ENCODE peak calls at places on chromosomes 3 and 15, in ten cellular contexts. D is GM20000, A is GM12864, F is brain microvascular endothelial cell, E is NB4, P is cardiac muscle cell, H is AG04450, O is GM06990, Z is GM12865, M is AG09309. I is an unnamed sample.

GRCh38 chr3:47000198-47000815 is 20.8 kb downstream of the NBEAL2 start:
- DNase-seq in D (no peak), A (no peak), F (peak; percentile 13), E (peak; percentile 60), P (no peak), H (no peak), O (no peak), Z (no peak), M (no peak), I (no peak)

GRCh38 chr3:171620825-171621434 is 160.7 kb upstream of the TNIK start:
- DNase-seq in D (no peak), A (no peak), F (peak; percentile 83), E (no peak), P (no peak), H (no peak), O (no peak), Z (no peak), M (peak; percentile 25), I (no peak)

GRCh38 chr3:32421991-32422859 is 30.6 kb downstream of the CMTM7 start:
- DNase-seq in D (no peak), A (no peak), F (peak; percentile 62), E (peak; percentile 70), P (no peak), H (no peak), O (no peak), Z (no peak), M (peak; percentile 52), I (no peak)

GRCh38 chr3:168533600-168533999 is 437.9 kb upstream of the GOLIM4 start:
- DNase-seq in D (no peak), A (no peak), F (no peak), E (no peak), P (no peak), H (no peak), O (no peak), Z (no peak), M (no peak), I (no peak)

GRCh38 chr3:157499342-157499963 is 3.8 kb downstream of the VEPH1 start:
- DNase-seq in D (no peak), A (no peak), F (peak; percentile 18), E (no peak), P (peak; percentile 86), H (no peak), O (no peak), Z (no peak), M (no peak), I (no peak)

GRCh38 chr15:60740787-60741354 is 261.9 kb upstream of the ICE2 start:
- DNase-seq in D (no peak), A (no peak), F (no peak), E (no peak), P (no peak), H (no peak), O (no peak), Z (peak; percentile 17), M (peak; percentile 76), I (no peak)

GRCh38 chr3:33385423-33385822 is 54.8 kb downstream of the UBP1 start:
- DNase-seq in D (no peak), A (no peak), F (no peak), E (peak; percentile 30), P (no peak), H (no peak), O (no peak), Z (no peak), M (no peak), I (no peak)

GRCh38 chr3:143070977-143071551 is 48.5 kb upstream of the CHST2 start:
- DNase-seq in D (no peak), A (no peak), F (peak; percentile 88), E (no peak), P (no peak), H (peak; percentile 46), O (no peak), Z (no peak), M (peak; percentile 90), I (no peak)

GRCh38 chr3:132659370-132660055 is at the start of gene ACAD11:
- DNase-seq in D (peak; percentile 69), A (no peak), F (peak; percentile 71), E (peak; percentile 69), P (peak; percentile 83), H (peak; percentile 15), O (peak; percentile 76), Z (peak; percentile 65), M (peak; percentile 20), I (peak; percentile 71)

GRCh38 chr3:42746455-42747450 is 26.3 kb downstream of the CCDC13 start:
- DNase-seq in D (no peak), A (no peak), F (no peak), E (no peak), P (peak; percentile 41), H (peak; percentile 30), O (no peak), Z (no peak), M (no peak), I (no peak)

GRCh38 chr3:158775801-158776399 is 26.0 kb upstream of the MFSD1 start:
- DNase-seq in D (no peak), A (no peak), F (no peak), E (no peak), P (peak; percentile 8), H (no peak), O (no peak), Z (peak; percentile 12), M (no peak), I (no peak)

GRCh38 chr3:158773166-158773565 is 28.7 kb upstream of the MFSD1 start:
- DNase-seq in D (no peak), A (no peak), F (no peak), E (no peak), P (no peak), H (no peak), O (no peak), Z (no peak), M (no peak), I (no peak)

GRCh38 chr3:158771982-158772381 is 29.9 kb upstream of the MFSD1 start:
- DNase-seq in D (no peak), A (no peak), F (no peak), E (no peak), P (no peak), H (no peak), O (no peak), Z (no peak), M (no peak), I (no peak)

GRCh38 chr3:158775001-158775400 is 26.9 kb upstream of the MFSD1 start:
- DNase-seq in D (no peak), A (no peak), F (no peak), E (no peak), P (no peak), H (no peak), O (no peak), Z (no peak), M (no peak), I (no peak)

GRCh38 chr3:158773845-158774542 is 27.9 kb upstream of the MFSD1 start:
- DNase-seq in D (no peak), A (no peak), F (no peak), E (no peak), P (no peak), H (peak; percentile 29), O (no peak), Z (no peak), M (peak; percentile 64), I (no peak)
- TF ChIP-seq CTCF in D (no peak), A (no peak), F (no peak), E (no peak), P (no peak), H (no peak), O (peak; percentile 13), Z (no peak), M (peak; percentile 1), I (no peak)

GRCh38 chr15:34621675-34622074 is 38.2 kb upstream of the GOLGA8B start:
- DNase-seq in D (no peak), A (no peak), F (no peak), E (no peak), P (no peak), H (no peak), O (no peak), Z (no peak), M (no peak), I (no peak)
- TF ChIP-seq CTCF in D (no peak), A (no peak), F (peak; percentile 50), E (no peak), P (no peak), H (peak; percentile 56), O (peak; percentile 26), Z (peak; percentile 4), M (peak; percentile 40), I (peak; percentile 40)

GRCh38 chr15:93719941-93720351 is 511.4 kb upstream of the MCTP2 start:
- DNase-seq in D (no peak), A (no peak), F (peak; percentile 54), E (no peak), P (no peak), H (peak; percentile 26), O (no peak), Z (no peak), M (no peak), I (no peak)

GRCh38 chr15:93722165-93722564 is 509.2 kb upstream of the MCTP2 start:
- DNase-seq in D (no peak), A (no peak), F (no peak), E (no peak), P (no peak), H (no peak), O (no peak), Z (no peak), M (no peak), I (no peak)

GRCh38 chr15:93720607-93721006 is 510.8 kb upstream of the MCTP2 start:
- DNase-seq in D (no peak), A (no peak), F (no peak), E (no peak), P (no peak), H (no peak), O (no peak), Z (no peak), M (no peak), I (no peak)

DNA sequence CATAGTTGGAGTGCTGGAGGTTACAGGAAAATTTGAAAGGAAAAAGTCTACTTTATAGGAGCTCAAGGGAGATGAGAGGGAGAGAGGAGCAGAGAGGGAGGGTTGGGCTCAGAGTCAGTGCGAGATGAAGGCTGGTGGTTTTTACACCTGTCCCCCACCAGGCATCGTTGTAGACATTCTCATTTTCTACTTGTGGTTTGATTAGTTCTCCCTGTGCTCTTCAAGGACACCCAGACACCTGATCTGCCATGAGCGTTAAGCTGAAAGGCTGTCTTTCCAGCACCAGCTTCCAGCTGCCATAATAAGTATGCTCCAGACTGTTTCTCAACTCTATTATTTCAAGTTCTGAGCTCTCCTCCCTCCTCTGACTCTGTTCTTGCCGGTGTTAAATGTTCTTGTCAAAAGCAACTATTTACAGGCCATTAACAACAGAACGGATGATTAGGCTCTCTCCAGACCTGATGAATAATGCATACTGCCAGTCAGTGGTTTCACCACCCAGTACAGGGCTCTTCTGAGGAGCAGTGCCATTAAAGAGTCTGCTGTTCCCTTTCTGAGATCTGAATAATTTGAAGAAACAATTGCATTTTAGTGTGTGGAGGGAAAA is 514.6 kb upstream of the MCTP2 start:
- DNase-seq in D (no peak), A (no peak), F (no peak), E (no peak), P (no peak), H (no peak), O (no peak), Z (no peak), M (no peak), I (no peak)
- TF ChIP-seq CTCF in D (no peak), A (no peak), F (no peak), E (no peak), P (no peak), H (no peak), O (no peak), Z (no peak), M (no peak), I (no peak)

DNA sequence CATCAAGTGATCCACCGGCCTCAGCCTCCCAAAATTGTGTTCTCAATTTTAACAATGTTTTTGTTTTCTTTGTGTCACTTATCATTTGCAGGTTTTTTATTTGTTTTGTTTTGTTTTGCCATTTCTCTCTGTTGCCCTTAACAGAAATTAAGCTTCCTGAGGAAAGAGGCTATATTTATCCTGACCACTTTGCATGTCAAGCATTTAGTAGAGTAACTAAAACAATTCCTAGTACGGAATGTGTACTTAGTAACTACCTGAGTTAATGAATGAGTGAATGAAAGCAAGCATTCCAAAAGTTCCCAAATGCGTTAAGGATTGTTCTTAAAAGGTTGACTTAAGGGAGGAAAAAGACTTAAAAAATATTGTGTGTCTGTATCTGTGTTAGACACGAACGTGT is 193.1 kb downstream of the GBE1 start:
- DNase-seq in D (no peak), A (no peak), F (no peak), E (no peak), P (no peak), H (no peak), O (no peak), Z (no peak), M (no peak), I (no peak)
- TF ChIP-seq CTCF in D (no peak), A (no peak), F (no peak), E (no peak), P (no peak), H (no peak), O (no peak), Z (no peak), M (no peak), I (no peak)